ENCODE peak calls at places on chromosomes 3 and 15, in nine cellular contexts. Z is NCI-H2029; M is mesendoderm; N is sigmoid colon; R is cardiac muscle cell; O is activated CD8-positive, alpha-beta memory T cell treated with anti-CD3 and anti-CD28 coated beads for 48 hours; T is erythroblast; V is RPMI8226; G is WERI-Rb-1. E is an unnamed sample.

GRCh38 chr15:68526269-68526668 is 52.5 kb upstream of the CORO2B start:
- DNase-seq in T (no peak), M (no peak), V (no peak), R (no peak), O (no peak), N (no peak), Z (no peak), G (no peak), E (no peak)

GRCh38 chr3:12180218-12180617 is 21.5 kb upstream of the TIMP4 start:
- DNase-seq in R (no peak), M (peak), T (no peak), N (no peak), V (no peak), O (no peak), G (no peak), Z (peak), E (no peak)

GRCh38 chr3:52094591-52095485 is 38.5 kb upstream of the DUSP7 start:
- DNase-seq in Z (no peak), T (no peak), R (peak), V (no peak), G (no peak), O (no peak), N (peak), M (no peak), E (no peak)

GRCh38 chr3:14687360-14687759 is 12.4 kb downstream of the C3orf20 start:
- DNase-seq in G (no peak), T (no peak), R (no peak), O (no peak), Z (no peak), V (peak), M (no peak), N (no peak), E (no peak)

GRCh38 chr15:88920186-88920891 is 7.2 kb upstream of the MFGE8 start:
- DNase-seq in O (no peak), V (no peak), T (peak), G (no peak), M (no peak), N (no peak), Z (no peak), R (no peak), E (no peak)

GRCh38 chr15:25763206-25763880 is 99.8 kb downstream of the ATP10A start:
- DNase-seq in T (no peak), N (no peak), O (no peak), M (no peak), G (peak), Z (no peak), V (no peak), R (no peak), E (no peak)

GRCh38 chr3:101603184-101603583 is 29.2 kb downstream of the PCNP start:
- DNase-seq in R (no peak), V (no peak), G (no peak), T (no peak), N (no peak), O (no peak), M (no peak), Z (no peak), E (no peak)

GRCh38 chr3:111582114-111582461 is 13.1 kb downstream of the ZBED2 start:
- DNase-seq in V (no peak), G (no peak), M (peak), T (no peak), O (no peak), Z (no peak), N (no peak), R (no peak), E (no peak)

GRCh38 chr15:29116970-29117700 is 152.5 kb downstream of the NSMCE3 start:
- DNase-seq in Z (no peak), O (no peak), N (no peak), G (no peak), T (no peak), R (no peak), V (no peak), M (no peak), E (no peak)

GRCh38 chr3:26920579-26920978 is 298.0 kb downstream of the LRRC3B start:
- DNase-seq in Z (peak), T (no peak), V (no peak), O (no peak), N (no peak), M (peak), R (no peak), G (no peak), E (no peak)

GRCh38 chr15:62464705-62465104 is 299.6 kb upstream of the C2CD4B start:
- DNase-seq in T (no peak), N (peak), G (no peak), Z (no peak), V (no peak), R (no peak), M (peak), O (no peak), E (no peak)

GRCh38 chr15:68654786-68655560 is 76.2 kb downstream of the CORO2B start:
- DNase-seq in O (no peak), N (peak), T (no peak), R (no peak), G (peak), M (no peak), V (no peak), Z (no peak), E (no peak)

E was measured in GOT3.